ENCODE peak calls at places on chromosomes 11 and 22, in ten cellular contexts. M is nephron progenitor cell; C is stimulated activated CD4-positive, alpha-beta T cell treated with anti-CD3 and anti-CD28 coated beads, TNF-alpha, amount 100 ng/mL, for 4 hours; P is kidney; D is fibroblast of the aortic adventitia; B is GM03348; A is activated T-cell treated with anti-CD3 and anti-CD28 coated beads for 4 hours; F is anterior cingulate cortex; K is iPS-NIHi11; N is NCI-H460. I is an unnamed sample.

GRCh38 chr11:9820260-9820659 is 156.4 kb downstream of the SWAP70 start:
- DNase-seq in M (no peak), C (no peak), P (no peak), D (no peak), B (no peak), A (no peak), F (no peak), K (no peak), N (no peak), I (no peak)

GRCh38 chr11:7677071-7677470 is 3.8 kb upstream of the CYB5R2 start:
- DNase-seq in M (no peak), C (no peak), P (no peak), D (peak), B (no peak), A (no peak), F (no peak), K (no peak), N (peak), I (no peak)

GRCh38 chr11:118211006-118211405 is 13.8 kb downstream of the JAML start:
- DNase-seq in M (no peak), C (no peak), P (no peak), D (peak), B (peak), A (no peak), F (no peak), K (peak), N (no peak), I (no peak)

GRCh38 chr11:65811764-65812475 is 21.8 kb upstream of the SNX32 start:
- DNase-seq in M (no peak), C (no peak), P (peak), D (no peak), B (no peak), A (no peak), F (no peak), K (no peak), N (no peak), I (no peak)

GRCh38 chr11:954392-955144 is 28.9 kb downstream of the AP2A2 start:
- DNase-seq in M (no peak), C (no peak), P (no peak), D (no peak), B (no peak), A (no peak), F (no peak), K (no peak), N (no peak), I (no peak)

GRCh38 chr11:129279326-129280026 is 87.4 kb upstream of the ARHGAP32 start:
- DNase-seq in M (peak), C (peak), P (peak), D (peak), B (peak), A (peak), F (peak), K (peak), N (peak), I (peak)

GRCh38 chr11:133978816-133979215 is 22.0 kb upstream of the IGSF9B start:
- DNase-seq in M (no peak), C (no peak), P (no peak), D (no peak), B (no peak), A (no peak), F (no peak), K (no peak), N (no peak), I (no peak)

GRCh38 chr11:125170001-125170405 is 5.5 kb downstream of the PKNOX2 start:
- DNase-seq in M (no peak), C (no peak), P (no peak), D (peak), B (no peak), A (no peak), F (no peak), K (no peak), N (no peak), I (no peak)

GRCh38 chr11:70203749-70204465 is 811 bp downstream of the FADD start:
- DNase-seq in M (peak), C (peak), P (no peak), D (peak), B (peak), A (peak), F (no peak), K (no peak), N (peak), I (peak)

GRCh38 chr22:43345761-43346261 is 2.6 kb upstream of the SCUBE1 start:
- DNase-seq in M (no peak), C (no peak), P (no peak), D (no peak), B (no peak), A (no peak), F (no peak), K (no peak), N (peak), I (no peak)

GRCh38 chr11:1218788-1219445 is 3.9 kb upstream of the MUC5B start:
- DNase-seq in M (no peak), C (no peak), P (peak), D (no peak), B (no peak), A (no peak), F (no peak), K (peak), N (no peak), I (no peak)

GRCh38 chr11:69088676-69089146 is 40.0 kb downstream of the TPCN2 start:
- DNase-seq in M (peak), C (peak), P (peak), D (peak), B (peak), A (peak), F (peak), K (peak), N (peak), I (peak)

GRCh38 chr11:43579171-43579918 is 101.2 kb upstream of the HSD17B12 start:
- DNase-seq in M (peak), C (no peak), P (peak), D (peak), B (peak), A (peak), F (no peak), K (peak), N (no peak), I (peak)

GRCh38 chr11:76752321-76753175 is 30.6 kb upstream of the TSKU start:
- DNase-seq in M (no peak), C (no peak), P (peak), D (peak), B (peak), A (no peak), F (no peak), K (peak), N (peak), I (no peak)

GRCh38 chr11:95512682-95513081 is 276.9 kb downstream of the FAM76B start:
- DNase-seq in M (no peak), C (no peak), P (peak), D (peak), B (peak), A (no peak), F (no peak), K (no peak), N (peak), I (no peak)

GRCh38 chr11:23078289-23078971 is 218.2 kb upstream of the CCDC179 start:
- DNase-seq in M (no peak), C (no peak), P (no peak), D (peak), B (no peak), A (no peak), F (no peak), K (no peak), N (no peak), I (no peak)

GRCh38 chr11:131278472-131278871 is 91.9 kb upstream of the NTM start:
- DNase-seq in M (no peak), C (no peak), P (no peak), D (no peak), B (no peak), A (no peak), F (peak), K (no peak), N (no peak), I (no peak)

GRCh38 chr11:47257518-47258316 is at the start of gene NR1H3:
- DNase-seq in M (peak), C (no peak), P (peak), D (peak), B (peak), A (no peak), F (no peak), K (peak), N (no peak), I (no peak)

GRCh38 chr11:35011389-35011788 is 95.0 kb downstream of the PDHX start:
- DNase-seq in M (no peak), C (no peak), P (no peak), D (peak), B (peak), A (no peak), F (no peak), K (no peak), N (no peak), I (no peak)

GRCh38 chr11:64267207-64267945 is 16.0 kb downstream of the PLCB3 start:
- DNase-seq in M (no peak), C (no peak), P (no peak), D (peak), B (no peak), A (no peak), F (no peak), K (no peak), N (no peak), I (no peak)

GRCh38 chr11:134821422-134821821 is 409.4 kb upstream of the B3GAT1 start:
- DNase-seq in M (no peak), C (no peak), P (no peak), D (no peak), B (no peak), A (no peak), F (no peak), K (no peak), N (no peak), I (no peak)

GRCh38 chr22:43078522-43078921 is 10.7 kb downstream of the TTLL1 start:
- DNase-seq in M (peak), C (no peak), P (no peak), D (no peak), B (no peak), A (no peak), F (no peak), K (no peak), N (no peak), I (no peak)

GRCh38 chr22:25111579-25112517 is 87.8 kb upstream of the CRYBB3 start:
- DNase-seq in M (no peak), C (no peak), P (peak), D (no peak), B (peak), A (no peak), F (no peak), K (peak), N (no peak), I (no peak)